ENCODE peak calls at places on chromosome 4, in nine cellular contexts. V, I, N, S, Z, G, C, M and L are unnamed samples. For H3K4me1, the result is how much of the 10 kb centered on the place peaks cover.

GRCh38 chr4:1772869-1773538 is 20.1 kb upstream of the FGFR3 start:
- DNase-seq in V (peak), I (no peak), N (no peak), S (no peak), Z (no peak), G (no peak), C (no peak), M (no peak), L (no peak)

GRCh38 chr4:91958651-91959050 is 345.1 kb upstream of the GRID2 start:
- DNase-seq in V (no peak), I (no peak), N (no peak), S (no peak), Z (no peak), G (no peak), C (no peak), M (no peak), L (no peak)

GRCh38 chr4:145178740-145179139 is 1.6 kb downstream of the OTUD4 start:
- DNase-seq in V (no peak), I (no peak), N (no peak), S (no peak), Z (no peak), G (peak), C (peak), M (no peak), L (no peak)

GRCh38 chr4:142559986-142560385 is 286.1 kb downstream of the INPP4B start:
- DNase-seq in V (no peak), I (no peak), N (no peak), S (no peak), Z (no peak), G (no peak), C (no peak), M (no peak), L (no peak)

GRCh38 chr4:29046716-29047115 is 1673.5 kb upstream of the PCDH7 start:
- DNase-seq in V (no peak), I (no peak), N (no peak), S (no peak), Z (no peak), G (no peak), C (no peak), M (no peak), L (no peak)

GRCh38 chr4:156971168-156971601 is 414 bp downstream of the PDGFC start:
- DNase-seq in V (peak), I (no peak), N (no peak), S (peak), Z (peak), G (no peak), C (no peak), M (peak), L (peak)

GRCh38 chr4:42750091-42750490 is 93.2 kb upstream of the ATP8A1 start:
- DNase-seq in V (no peak), I (no peak), N (no peak), S (peak), Z (no peak), G (peak), C (peak), M (no peak), L (no peak)

GRCh38 chr4:161893566-161893965 is 270.2 kb downstream of the FSTL5 start:
- DNase-seq in V (no peak), I (no peak), N (no peak), S (no peak), Z (no peak), G (no peak), C (no peak), M (no peak), L (no peak)

GRCh38 chr4:148192526-148192925 is 249.7 kb downstream of the NR3C2 start:
- DNase-seq in V (no peak), I (no peak), N (no peak), S (no peak), Z (no peak), G (no peak), C (no peak), M (peak), L (no peak)

GRCh38 chr4:7266525-7267292 is 74.4 kb downstream of the SORCS2 start:
- DNase-seq in V (no peak), I (no peak), N (no peak), S (no peak), Z (no peak), G (no peak), C (no peak), M (no peak), L (no peak)

GRCh38 chr4:142202404-142203332 is 566.3 kb downstream of the IL15 start:
- DNase-seq in V (no peak), I (no peak), N (no peak), S (no peak), Z (no peak), G (peak), C (no peak), M (no peak), L (no peak)

GRCh38 chr4:117514779-117515178 is 429.4 kb upstream of the TRAM1L1 start:
- DNase-seq in V (no peak), I (no peak), N (no peak), S (no peak), Z (no peak), G (no peak), C (no peak), M (no peak), L (no peak)

GRCh38 chr4:108172780-108173598 is 4.3 kb upstream of the LEF1 start:
- DNase-seq in V (no peak), I (no peak), N (peak), S (no peak), Z (peak), G (peak), C (peak), M (peak), L (peak)

GRCh38 chr4:16250665-16251365 is 24.5 kb upstream of the TAPT1 start:
- DNase-seq in V (no peak), I (no peak), N (no peak), S (no peak), Z (no peak), G (no peak), C (no peak), M (no peak), L (no peak)

GRCh38 chr4:173264245-173264959 is 69.8 kb downstream of the HMGB2 start:
- DNase-seq in V (peak), I (no peak), N (peak), S (no peak), Z (no peak), G (peak), C (peak), M (peak), L (no peak)

GRCh38 chr4:113739197-113739596 is 22.3 kb downstream of the CAMK2D start:
- DNase-seq in V (no peak), I (no peak), N (no peak), S (no peak), Z (no peak), G (no peak), C (no peak), M (no peak), L (no peak)

GRCh38 chr4:56680266-56680665 is 830 bp downstream of the HOPX start:
- DNase-seq in V (no peak), I (no peak), N (no peak), S (peak), Z (no peak), G (no peak), C (no peak), M (no peak), L (no peak)

GRCh38 chr4:38818441-38818976 is 13.9 kb upstream of the TLR1 start:
- DNase-seq in V (no peak), I (peak), N (no peak), S (no peak), Z (no peak), G (no peak), C (no peak), M (no peak), L (no peak)

GRCh38 chr4:77022581-77023133 is 53.1 kb downstream of the CCNI start:
- DNase-seq in V (no peak), I (no peak), N (no peak), S (no peak), Z (no peak), G (no peak), C (no peak), M (no peak), L (no peak)

GRCh38 chr4:187780070-187780469 is 215.5 kb upstream of the ZFP42 start:
- DNase-seq in V (no peak), I (no peak), N (no peak), S (no peak), Z (no peak), G (no peak), C (no peak), M (no peak), L (no peak)

GRCh38 chr4:186291256-186291890 is 25.4 kb downstream of the F11 start:
- DNase-seq in V (no peak), I (no peak), N (no peak), S (no peak), Z (no peak), G (no peak), C (no peak), M (no peak), L (no peak)

GRCh38 chr4:39700500-39700899 is 2.6 kb downstream of the UBE2K start:
- DNase-seq in V (no peak), I (no peak), N (no peak), S (no peak), Z (no peak), G (no peak), C (no peak), M (no peak), L (no peak)

GRCh38 chr4:169163947-169164668 is 106.6 kb downstream of the SH3RF1 start:
- DNase-seq in V (no peak), I (no peak), N (no peak), S (no peak), Z (no peak), G (no peak), C (no peak), M (no peak), L (no peak)

GRCh38 chr4:166198041-166198440 is 325.0 kb downstream of the TLL1 start:
- DNase-seq in V (no peak), I (no peak), N (no peak), S (no peak), Z (no peak), G (no peak), C (no peak), M (no peak), L (no peak)

GRCh38 chr4:158010346-158010745 is 162.5 kb downstream of the GASK1B start:
- DNase-seq in V (no peak), I (no peak), N (no peak), S (no peak), Z (no peak), G (no peak), C (no peak), M (no peak), L (no peak)

GRCh38 chr4:163680390-163681098 is 186.1 kb downstream of the TMA16 start:
- DNase-seq in V (no peak), I (no peak), N (no peak), S (no peak), Z (no peak), G (no peak), C (no peak), M (no peak), L (no peak)

GRCh38 chr4:4937926-4938325 is 78.5 kb downstream of the MSX1 start:
- DNase-seq in V (no peak), I (no peak), N (no peak), S (no peak), Z (no peak), G (no peak), C (no peak), M (no peak), L (no peak)

GRCh38 chr4:173404296-173404865 is 5.5 kb upstream of the SCRG1 start:
- DNase-seq in V (no peak), I (no peak), N (no peak), S (no peak), Z (no peak), G (no peak), C (no peak), M (no peak), L (no peak)

GRCh38 chr4:125198916-125199315 is 115.8 kb upstream of the FAT4 start:
- DNase-seq in V (no peak), I (no peak), N (no peak), S (no peak), Z (no peak), G (no peak), C (no peak), M (no peak), L (no peak)

GRCh38 chr4:107654694-107655093 is 65.3 kb downstream of the PAPSS1 start:
- DNase-seq in V (no peak), I (no peak), N (no peak), S (no peak), Z (no peak), G (no peak), C (no peak), M (no peak), L (no peak)

GRCh38 chr4:10590896-10591295 is 93.7 kb downstream of the CLNK start:
- DNase-seq in V (no peak), I (no peak), N (no peak), S (no peak), Z (no peak), G (no peak), C (no peak), M (no peak), L (no peak)

GRCh38 chr4:109472343-109472761 is 38.7 kb downstream of the SEC24B start:
- DNase-seq in V (no peak), I (no peak), N (no peak), S (no peak), Z (no peak), G (no peak), C (no peak), M (no peak), L (no peak)

GRCh38 chr4:128177376-128177959 is 110.1 kb downstream of the PGRMC2 start:
- DNase-seq in V (no peak), I (no peak), N (no peak), S (no peak), Z (no peak), G (no peak), C (no peak), M (no peak), L (no peak)

GRCh38 chr4:15078682-15079642 is 76.7 kb downstream of the CPEB2 start:
- DNase-seq in V (no peak), I (no peak), N (no peak), S (no peak), Z (no peak), G (no peak), C (no peak), M (no peak), L (no peak)

GRCh38 chr4:108484187-108484586 is 136.2 kb upstream of the RPL34 start:
- DNase-seq in V (no peak), I (no peak), N (no peak), S (no peak), Z (no peak), G (no peak), C (no peak), M (no peak), L (no peak)

GRCh38 chr4:122625156-122625555 is 4.3 kb upstream of the IL21 start:
- DNase-seq in V (no peak), I (no peak), N (no peak), S (no peak), Z (no peak), G (no peak), C (no peak), M (no peak), L (no peak)

GRCh38 chr4:68905598-68906237 is 45.9 kb downstream of the UGT2A3 start:
- DNase-seq in V (peak), I (no peak), N (no peak), S (no peak), Z (no peak), G (no peak), C (no peak), M (no peak), L (no peak)

GRCh38 chr4:68906238-68907137 is 45.1 kb downstream of the UGT2A3 start:
- DNase-seq in V (peak), I (no peak), N (no peak), S (no peak), Z (no peak), G (no peak), C (no peak), M (no peak), L (peak)

GRCh38 chr4:68907230-68907629 is 44.4 kb downstream of the UGT2A3 start:
- DNase-seq in V (no peak), I (no peak), N (no peak), S (no peak), Z (no peak), G (no peak), C (no peak), M (no peak), L (no peak)

GRCh38 chr4:68907788-68908700 is 43.6 kb downstream of the UGT2A3 start:
- DNase-seq in V (no peak), I (no peak), N (no peak), S (no peak), Z (no peak), G (no peak), C (no peak), M (no peak), L (no peak)

DNA sequence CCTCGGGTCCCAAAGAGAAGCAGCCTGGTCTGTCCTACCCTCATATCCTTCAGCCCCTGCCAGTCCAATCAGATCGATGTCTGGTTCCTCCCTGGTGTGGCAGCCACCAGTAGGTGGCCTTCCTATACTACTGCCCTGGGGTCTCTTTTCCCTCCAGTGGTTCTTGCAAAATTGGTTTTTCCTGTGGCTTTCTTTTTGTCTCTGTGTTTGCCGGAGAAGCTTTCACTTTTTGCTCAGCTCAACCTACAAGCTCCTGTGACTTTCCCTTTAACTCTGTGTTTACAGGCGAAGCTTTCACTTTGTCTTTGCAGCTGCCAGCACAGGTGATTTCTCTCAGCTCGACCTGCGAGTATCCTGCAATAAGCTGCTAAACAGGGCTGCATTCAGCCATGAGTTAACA is 46.8 kb downstream of the UGT2A3 start:
- DNase-seq in V (peak), I (no peak), N (no peak), S (no peak), Z (no peak), G (peak), C (no peak), M (no peak), L (no peak)
- H3K4me1 ChIP-seq in V (under half), I (under half), N (under half), S (under half), Z (under half), G (under half), C (under half), M (under half), L (under half)

DNA sequence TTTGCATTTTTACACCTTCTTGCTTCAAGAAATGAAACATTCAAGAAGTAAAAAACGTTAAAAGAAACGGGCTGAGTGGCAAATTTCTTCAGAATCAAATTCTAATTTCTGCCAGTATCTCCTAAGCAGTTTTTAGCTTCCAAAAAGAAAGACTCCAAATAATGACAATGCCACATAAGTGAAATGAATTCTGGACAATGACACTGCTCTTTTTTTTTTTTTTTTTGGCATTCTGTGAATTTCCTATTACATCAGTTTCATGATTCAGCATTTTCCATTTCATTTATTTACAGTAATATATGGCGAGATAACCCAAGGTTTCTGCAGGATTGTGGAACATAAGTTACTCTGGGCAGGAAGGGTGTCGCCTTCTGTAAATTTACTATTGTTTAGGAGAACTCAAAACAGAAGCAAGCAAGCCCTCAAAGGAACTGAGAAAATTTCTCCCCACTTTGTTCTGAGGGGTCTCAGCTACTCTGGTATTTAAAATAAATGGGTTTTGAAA is 1.3 kb downstream of the SEL1L3 start:
- DNase-seq in V (no peak), I (no peak), N (no peak), S (no peak), Z (no peak), G (peak), C (peak), M (no peak), L (no peak)
- H3K4me1 ChIP-seq in V (under half), I (under half), N (under half), S (half or more), Z (under half), G (under half), C (half or more), M (under half), L (under half)

DNA sequence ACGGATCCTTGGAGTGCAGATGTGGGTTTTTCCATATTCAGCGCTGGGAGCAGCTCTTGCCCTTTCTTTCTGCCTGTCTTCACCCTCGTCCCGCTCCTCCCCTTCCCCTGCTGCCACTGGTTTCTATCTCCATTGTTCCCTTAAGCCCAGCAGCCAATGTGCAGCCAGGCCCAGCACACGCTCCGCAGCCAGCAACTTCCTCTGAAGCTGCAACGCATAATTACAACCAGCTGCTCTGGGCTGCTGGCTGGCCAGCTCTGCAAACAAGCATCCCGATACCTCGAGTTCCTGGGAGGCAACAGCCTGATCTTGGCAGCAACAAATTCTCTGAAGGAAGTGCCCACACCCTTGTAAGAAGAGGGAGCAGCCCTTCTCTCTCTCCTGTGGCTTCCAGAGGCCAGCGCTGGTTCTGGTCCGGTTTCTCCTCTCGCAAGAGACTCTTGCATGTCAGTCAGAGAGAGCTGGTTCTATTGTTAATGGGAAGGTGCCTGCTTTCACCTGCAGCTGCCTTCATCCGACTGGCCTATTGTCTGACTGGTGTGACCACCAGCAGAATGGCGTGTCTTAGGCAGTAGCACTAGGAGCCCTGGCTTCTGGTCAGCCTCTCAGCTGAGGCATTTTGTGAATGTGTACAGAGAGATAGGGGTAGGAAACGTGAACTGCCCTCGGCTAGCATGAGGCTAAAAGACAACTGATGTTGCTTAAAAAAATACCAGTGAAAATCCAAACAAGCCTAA is 83.8 kb upstream of the MAML3 start:
- DNase-seq in V (no peak), I (peak), N (no peak), S (peak), Z (peak), G (no peak), C (no peak), M (peak), L (peak)
- H3K4me1 ChIP-seq in V (under half), I (under half), N (under half), S (under half), Z (under half), G (under half), C (under half), M (under half), L (under half)

GRCh38 chr4:3338976-3339531 is 46.2 kb downstream of the RGS12 start:
- DNase-seq in V (no peak), I (no peak), N (no peak), S (no peak), Z (no peak), G (no peak), C (no peak), M (no peak), L (no peak)
- H3K4me1 ChIP-seq in V (under half), I (under half), N (under half), S (under half), Z (under half), G (under half), C (under half), M (under half), L (under half)

DNA sequence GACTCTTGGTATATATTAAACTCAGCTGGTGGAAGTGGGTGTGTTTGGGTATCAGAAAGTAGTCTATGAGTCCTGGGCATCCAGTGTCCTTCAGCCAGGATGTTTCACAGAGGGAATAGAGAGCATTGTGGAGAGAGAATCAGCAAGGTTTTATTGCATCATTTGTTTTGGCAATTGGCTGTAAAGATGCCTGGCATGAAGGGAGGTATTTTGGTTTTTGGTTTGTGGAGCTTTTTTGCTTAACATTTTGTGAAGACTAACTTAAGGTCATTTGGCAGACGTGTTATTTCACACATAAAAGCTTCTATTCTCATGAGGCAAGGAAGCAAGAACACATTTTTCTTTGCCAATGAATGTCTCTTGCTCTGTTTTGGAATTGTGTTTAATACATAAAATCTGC is 71.1 kb downstream of the DCLK2 start:
- DNase-seq in V (no peak), I (no peak), N (no peak), S (no peak), Z (no peak), G (no peak), C (no peak), M (no peak), L (no peak)
- H3K4me1 ChIP-seq in V (under half), I (under half), N (under half), S (under half), Z (under half), G (under half), C (under half), M (under half), L (under half)